ENCODE peak calls at places on chromosomes 5 and 9, in five cellular contexts. M, F, O, R and N are unnamed samples.

GRCh38 chr5:35735718-35736117 is 118.1 kb downstream of the SPEF2 start:
- DNase-seq in F (no peak), M (no peak), O (no peak), R (no peak), N (no peak)

GRCh38 chr9:35548571-35548970 is 56.5 kb upstream of the TESK1 start:
- DNase-seq in M (no peak), R (no peak), O (no peak), F (no peak), N (no peak)

GRCh38 chr9:134661791-134662142 is 20.2 kb downstream of the COL5A1 start:
- DNase-seq in F (no peak), O (no peak), M (no peak), R (no peak), N (no peak)

GRCh38 chr9:136838314-136839228 is 3.7 kb upstream of the AJM1 start:
- DNase-seq in O (no peak), M (no peak), R (no peak), F (no peak), N (no peak)

GRCh38 chr9:117305454-117305853 is 109.4 kb downstream of the ASTN2 start:
- DNase-seq in O (no peak), R (no peak), M (no peak), F (no peak), N (no peak)

GRCh38 chr5:55714339-55714738 is 2.2 kb upstream of the SLC38A9 start:
- DNase-seq in M (no peak), O (no peak), F (no peak), R (no peak), N (no peak)

GRCh38 chr9:93644397-93645088 is 68.2 kb downstream of the PHF2 start:
- DNase-seq in M (no peak), R (no peak), O (no peak), F (no peak), N (peak)

GRCh38 chr5:125717209-125717608 is 706.0 kb upstream of the GRAMD2B start:
- DNase-seq in O (no peak), F (peak), M (no peak), R (peak), N (no peak)

GRCh38 chr9:95505676-95506437 is 10.9 kb downstream of the PTCH1 start:
- DNase-seq in M (peak), F (peak), R (peak), O (peak), N (no peak)

GRCh38 chr5:171226864-171227263 is 82.2 kb upstream of the TLX3 start:
- DNase-seq in F (no peak), M (no peak), O (no peak), R (no peak), N (no peak)

GRCh38 chr5:171221931-171222330 is 87.1 kb upstream of the TLX3 start:
- DNase-seq in M (no peak), F (no peak), O (no peak), R (no peak), N (no peak)

GRCh38 chr5:171223927-171224326 is 85.1 kb upstream of the TLX3 start:
- DNase-seq in R (no peak), M (no peak), F (no peak), O (no peak), N (no peak)

GRCh38 chr5:171226096-171226495 is 83.0 kb upstream of the TLX3 start:
- DNase-seq in O (no peak), F (peak), M (no peak), R (peak), N (no peak)
- TF ChIP-seq CTCF in O (peak), F (peak), M (no peak), R (peak), N (no peak)

DNA sequence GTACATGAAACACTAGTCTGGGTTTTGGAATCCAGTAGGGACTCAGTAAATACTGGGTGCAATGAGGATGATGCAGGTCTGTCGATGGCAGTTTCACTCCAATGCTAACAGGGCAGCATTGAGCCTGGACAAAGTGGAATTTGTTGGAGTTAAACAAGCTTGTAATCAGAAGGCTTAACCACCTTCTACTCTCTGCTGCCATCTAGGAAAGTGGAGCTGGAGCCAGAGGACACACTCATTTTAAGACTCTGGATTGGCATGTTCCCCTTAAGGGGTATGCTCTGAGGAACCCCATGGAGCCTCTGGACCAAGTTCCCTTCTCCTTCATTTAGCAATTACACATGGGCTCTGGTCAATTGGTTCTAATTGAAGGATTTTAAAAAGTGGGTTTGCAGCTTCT is 331.0 kb upstream of the ADAMTSL1 start:
- DNase-seq in O (no peak), F (peak), M (no peak), R (peak), N (no peak)
- TF ChIP-seq CTCF in O (no peak), F (peak), M (no peak), R (peak), N (no peak)

GRCh38 chr5:150513375-150514309 is 5.7 kb downstream of the NDST1 start:
- DNase-seq in F (no peak), M (peak), O (no peak), R (no peak), N (no peak)
- TF ChIP-seq CTCF in F (peak), M (no peak), O (no peak), R (peak), N (peak)

GRCh38 chr9:88706193-88707112 is 171.5 kb downstream of the NXNL2 start:
- DNase-seq in M (no peak), F (no peak), O (no peak), R (no peak), N (no peak)
- TF ChIP-seq CTCF in M (no peak), F (no peak), O (no peak), R (no peak), N (no peak)

GRCh38 chr9:90204128-90204838 is 438.3 kb downstream of the DIRAS2 start:
- DNase-seq in M (no peak), O (no peak), R (no peak), F (no peak), N (no peak)
- TF ChIP-seq CTCF in M (no peak), O (no peak), R (no peak), F (no peak), N (no peak)